ENCODE peak calls at places on chromosomes 1 and 21, in five cellular contexts. O is HuH-7.5; G is stimulated activated CD8-positive, alpha-beta memory T cell treated with anti-CD3 and anti-CD28 coated beads, Interleukin-2, amount 100 ng/mL, for 1 hour; M is left colon; I is EH. Y is an unnamed sample.

GRCh38 chr1:29315876-29316275 is 79.6 kb downstream of the PTPRU start:
- DNase-seq in M (no peak), O (no peak), I (no peak), G (no peak), Y (no peak)

GRCh38 chr1:28249013-28249870 is 10.1 kb upstream of the SESN2 start:
- DNase-seq in I (peak), M (no peak), O (no peak), G (no peak), Y (peak)

GRCh38 chr1:238892612-238893011 is 493.8 kb upstream of the CHRM3 start:
- DNase-seq in M (no peak), O (no peak), G (no peak), I (no peak), Y (no peak)

GRCh38 chr1:76035053-76035452 is 39.5 kb upstream of the ST6GALNAC3 start:
- DNase-seq in M (no peak), O (no peak), G (no peak), I (peak), Y (no peak)

GRCh38 chr1:31243451-31244286 is 4.0 kb upstream of the NKAIN1 start:
- DNase-seq in I (peak), G (no peak), M (no peak), O (no peak), Y (no peak)

GRCh38 chr1:12511516-12512468 is 106.2 kb downstream of the DHRS3 start:
- DNase-seq in M (no peak), O (no peak), I (peak), G (no peak), Y (peak)

GRCh38 chr1:30589083-30589482 is 134.3 kb downstream of the MATN1 start:
- DNase-seq in I (no peak), G (no peak), M (no peak), O (no peak), Y (no peak)

GRCh38 chr1:53292690-53293089 is 35.2 kb downstream of the LRP8 start:
- DNase-seq in O (no peak), G (no peak), I (no peak), M (no peak), Y (no peak)

GRCh38 chr21:36710729-36711048 is 11.8 kb downstream of the SIM2 start:
- DNase-seq in O (no peak), M (no peak), G (no peak), I (no peak), Y (no peak)